ENCODE peak calls at places on chromosomes 13 and 19, in four cellular contexts. One of them, this sample, is unnamed.

GRCh38 chr13:99657848-99658265 is 156.6 kb downstream of the TM9SF2 start:
- DNase-seq in neural progenitor cell: peak
- DNase-seq in fibroblast of lung: peak
- DNase-seq in PC-3: no peak
- DNase-seq in this sample: no peak

GRCh38 chr19:38149597-38149996 is 74.4 kb downstream of the DPF1 start:
- DNase-seq in neural progenitor cell: no peak
- DNase-seq in PC-3: no peak
- DNase-seq in fibroblast of lung: no peak
- DNase-seq in this sample: no peak

GRCh38 chr19:16698914-16699313 is 20.7 kb upstream of the NWD1 start:
- DNase-seq in neural progenitor cell: no peak
- DNase-seq in PC-3: no peak
- DNase-seq in fibroblast of lung: no peak
- DNase-seq in this sample: no peak

GRCh38 chr13:30165071-30165470 is 142.3 kb downstream of the KATNAL1 start:
- DNase-seq in fibroblast of lung: no peak
- DNase-seq in neural progenitor cell: no peak
- DNase-seq in PC-3: no peak
- DNase-seq in this sample: no peak

GRCh38 chr13:110509478-110509926 is 52.0 kb downstream of the RAB20 start:
- DNase-seq in PC-3: no peak
- DNase-seq in fibroblast of lung: peak
- DNase-seq in neural progenitor cell: no peak
- DNase-seq in this sample: peak

GRCh38 chr13:99063178-99063577 is 85.3 kb upstream of the DOCK9 start:
- DNase-seq in PC-3: no peak
- DNase-seq in fibroblast of lung: no peak
- DNase-seq in neural progenitor cell: no peak
- DNase-seq in this sample: no peak

GRCh38 chr19:16062789-16063188 is 13.5 kb upstream of the TPM4 start:
- DNase-seq in PC-3: peak
- DNase-seq in neural progenitor cell: peak
- DNase-seq in fibroblast of lung: no peak
- DNase-seq in this sample: no peak

GRCh38 chr13:43880930-43881329 is 1.2 kb downstream of the LACC1 start:
- DNase-seq in fibroblast of lung: peak
- DNase-seq in PC-3: no peak
- DNase-seq in neural progenitor cell: no peak
- DNase-seq in this sample: no peak

GRCh38 chr19:29942404-29943261 is 594 bp downstream of the URI1 start:
- DNase-seq in fibroblast of lung: peak
- DNase-seq in neural progenitor cell: peak
- DNase-seq in PC-3: peak
- DNase-seq in this sample: peak

GRCh38 chr13:38577048-38577447 is 109.8 kb upstream of the FREM2 start:
- DNase-seq in fibroblast of lung: peak
- DNase-seq in PC-3: no peak
- DNase-seq in neural progenitor cell: peak
- DNase-seq in this sample: no peak

GRCh38 chr19:1725100-1726064 is 27.9 kb upstream of the ONECUT3 start:
- DNase-seq in fibroblast of lung: peak
- DNase-seq in neural progenitor cell: peak
- DNase-seq in PC-3: peak
- DNase-seq in this sample: no peak

GRCh38 chr19:52237771-52238400 is 31.5 kb upstream of the ZNF766 start:
- DNase-seq in fibroblast of lung: peak
- DNase-seq in PC-3: peak
- DNase-seq in neural progenitor cell: peak
- DNase-seq in this sample: no peak

GRCh38 chr13:29840585-29840984 is 9.8 kb downstream of the UBL3 start:
- DNase-seq in fibroblast of lung: no peak
- DNase-seq in neural progenitor cell: no peak
- DNase-seq in PC-3: no peak
- DNase-seq in this sample: no peak

GRCh38 chr13:86572115-86572514 is 772.9 kb upstream of the SLITRK6 start:
- DNase-seq in fibroblast of lung: peak
- DNase-seq in PC-3: peak
- DNase-seq in neural progenitor cell: no peak
- DNase-seq in this sample: no peak

GRCh38 chr19:54172764-54173699 is at the start of gene TMC4:
- DNase-seq in PC-3: peak
- DNase-seq in fibroblast of lung: no peak
- DNase-seq in neural progenitor cell: no peak
- DNase-seq in this sample: peak

GRCh38 chr19:39684283-39684682 is 20.0 kb upstream of the LGALS14 start:
- DNase-seq in fibroblast of lung: no peak
- DNase-seq in neural progenitor cell: no peak
- DNase-seq in PC-3: no peak
- DNase-seq in this sample: no peak

GRCh38 chr13:30276178-30276577 is 31.2 kb downstream of the KATNAL1 start:
- DNase-seq in PC-3: no peak
- DNase-seq in neural progenitor cell: no peak
- DNase-seq in fibroblast of lung: no peak
- DNase-seq in this sample: no peak

GRCh38 chr19:57689750-57690149 is 8.0 kb downstream of the ZNF551 start:
- DNase-seq in PC-3: peak
- DNase-seq in fibroblast of lung: no peak
- DNase-seq in neural progenitor cell: no peak
- DNase-seq in this sample: no peak

GRCh38 chr19:56112313-56112709 is 8.8 kb downstream of the ZNF787 start:
- DNase-seq in neural progenitor cell: no peak
- DNase-seq in PC-3: no peak
- DNase-seq in fibroblast of lung: no peak
- DNase-seq in this sample: no peak

GRCh38 chr13:111511219-111511732 is 190.8 kb downstream of the TEX29 start:
- DNase-seq in neural progenitor cell: no peak
- DNase-seq in PC-3: no peak
- DNase-seq in fibroblast of lung: no peak
- DNase-seq in this sample: no peak

GRCh38 chr13:38819053-38819452 is 132.2 kb downstream of the FREM2 start:
- DNase-seq in neural progenitor cell: peak
- DNase-seq in PC-3: no peak
- DNase-seq in fibroblast of lung: peak
- DNase-seq in this sample: no peak

GRCh38 chr13:50156140-50156539 is 140.9 kb downstream of the KCNRG start:
- DNase-seq in PC-3: no peak
- DNase-seq in neural progenitor cell: no peak
- DNase-seq in fibroblast of lung: peak
- DNase-seq in this sample: no peak

GRCh38 chr19:11881151-11881800 is 6.3 kb upstream of the ZNF69 start:
- DNase-seq in fibroblast of lung: peak
- DNase-seq in neural progenitor cell: peak
- DNase-seq in PC-3: peak
- DNase-seq in this sample: no peak
- H3K9ac ChIP-seq in fibroblast of lung: no peak
- H3K9ac ChIP-seq in neural progenitor cell: no peak
- H3K9ac ChIP-seq in PC-3: no peak
- H3K9ac ChIP-seq in this sample: no peak

GRCh38 chr19:33299061-33299665 is 3.2 kb downstream of the CEBPA start:
- DNase-seq in fibroblast of lung: no peak
- DNase-seq in PC-3: no peak
- DNase-seq in neural progenitor cell: peak
- DNase-seq in this sample: peak
- H3K4me3 ChIP-seq in fibroblast of lung: no peak
- H3K4me3 ChIP-seq in PC-3: no peak
- H3K4me3 ChIP-seq in neural progenitor cell: no peak
- H3K4me3 ChIP-seq in this sample: no peak

GRCh38 chr13:23375007-23375971 is 58.2 kb downstream of the SACS start:
- DNase-seq in PC-3: peak
- DNase-seq in neural progenitor cell: peak
- DNase-seq in fibroblast of lung: peak
- DNase-seq in this sample: peak
- TF ChIP-seq CTCF in PC-3: no peak
- TF ChIP-seq CTCF in neural progenitor cell: peak
- TF ChIP-seq CTCF in fibroblast of lung: no peak
- TF ChIP-seq CTCF in this sample: no peak

GRCh38 chr13:33745370-33746324 is 72.3 kb upstream of the RFC3 start:
- DNase-seq in fibroblast of lung: no peak
- DNase-seq in PC-3: no peak
- DNase-seq in neural progenitor cell: no peak
- DNase-seq in this sample: no peak

GRCh38 chr13:33742321-33742720 is 75.6 kb upstream of the RFC3 start:
- DNase-seq in PC-3: no peak
- DNase-seq in fibroblast of lung: no peak
- DNase-seq in neural progenitor cell: no peak
- DNase-seq in this sample: no peak

GRCh38 chr13:33746867-33747266 is 71.1 kb upstream of the RFC3 start:
- DNase-seq in fibroblast of lung: no peak
- DNase-seq in neural progenitor cell: no peak
- DNase-seq in PC-3: no peak
- DNase-seq in this sample: no peak

GRCh38 chr13:33744589-33745369 is 73.2 kb upstream of the RFC3 start:
- DNase-seq in fibroblast of lung: no peak
- DNase-seq in PC-3: peak
- DNase-seq in neural progenitor cell: no peak
- DNase-seq in this sample: no peak

GRCh38 chr13:33743438-33744368 is 74.2 kb upstream of the RFC3 start:
- DNase-seq in neural progenitor cell: no peak
- DNase-seq in fibroblast of lung: no peak
- DNase-seq in PC-3: no peak
- DNase-seq in this sample: no peak
- H3K9ac ChIP-seq in neural progenitor cell: no peak
- H3K9ac ChIP-seq in fibroblast of lung: no peak
- H3K9ac ChIP-seq in PC-3: no peak
- H3K9ac ChIP-seq in this sample: no peak

This sample was measured in kidney.